ENCODE peak calls at places on chromosomes 16 and 17, in ten cellular contexts. M is stomach, C is Peyer's patch, I is uterus, Q is ovary, F is breast epithelium, Z is sigmoid colon, W is tibial nerve, J is IMR-90, Y is A549. K is an unnamed sample.

GRCh38 chr16:30092373-30093010 is 768 bp upstream of the TBX6 start:
- DNase-seq in F (no peak), Y (peak), Q (peak), M (peak), W (peak), I (peak), C (peak), Z (peak), J (peak), K (peak)

GRCh38 chr16:17346441-17346773 is 124.4 kb downstream of the XYLT1 start:
- DNase-seq in I (no peak), Q (no peak), Z (no peak), J (no peak), W (no peak), C (no peak), Y (no peak), M (no peak), F (no peak), K (no peak)

GRCh38 chr16:89274561-89275283 is 57.2 kb downstream of the ZNF778 start:
- DNase-seq in C (peak), F (no peak), J (no peak), M (no peak), Q (no peak), W (no peak), Y (no peak), I (no peak), Z (no peak), K (no peak)

GRCh38 chr17:354651-355556 is 2.3 kb upstream of the RPH3AL start:
- DNase-seq in Y (no peak), I (no peak), M (no peak), F (no peak), W (no peak), J (no peak), Z (no peak), Q (no peak), C (no peak), K (no peak)

GRCh38 chr17:34499576-34499975 is 79.8 kb upstream of the TMEM132E start:
- DNase-seq in J (peak), M (no peak), Y (no peak), W (no peak), I (no peak), Q (no peak), Z (no peak), C (no peak), F (no peak), K (no peak)

GRCh38 chr17:38750312-38751121 is 2.0 kb upstream of the PSMB3 start:
- DNase-seq in C (no peak), I (no peak), Y (no peak), Z (no peak), W (no peak), M (no peak), F (no peak), Q (no peak), J (peak), K (no peak)

GRCh38 chr17:80847506-80848230 is 144.0 kb upstream of the CHMP6 start:
- DNase-seq in I (no peak), W (no peak), J (no peak), Q (no peak), Y (no peak), M (no peak), Z (peak), C (peak), F (no peak), K (no peak)

GRCh38 chr17:46821482-46822387 is 3.2 kb upstream of the WNT3 start:
- DNase-seq in Y (no peak), I (no peak), J (no peak), W (no peak), C (no peak), F (no peak), M (no peak), Z (no peak), Q (no peak), K (no peak)

GRCh38 chr17:82752371-82753200 is 721 bp downstream of the TBCD start:
- DNase-seq in C (no peak), F (no peak), Z (peak), W (no peak), M (no peak), J (no peak), Q (no peak), Y (peak), I (no peak), K (no peak)

GRCh38 chr17:10724546-10725195 is 5.2 kb downstream of the TMEM220 start:
- DNase-seq in Z (no peak), C (peak), I (no peak), Q (no peak), M (no peak), F (no peak), Y (no peak), J (no peak), W (no peak), K (no peak)

GRCh38 chr17:53912117-53912516 is 89.4 kb downstream of the KIF2B start:
- DNase-seq in I (no peak), M (no peak), W (no peak), Z (no peak), C (no peak), J (no peak), Y (no peak), Q (no peak), F (no peak), K (no peak)

GRCh38 chr17:27318228-27318627 is 24.3 kb downstream of the WSB1 start:
- DNase-seq in J (no peak), Y (no peak), I (no peak), Q (no peak), Z (peak), C (no peak), F (no peak), W (no peak), M (no peak), K (no peak)

GRCh38 chr16:22859925-22860324 is 46.0 kb downstream of the HS3ST2 start:
- DNase-seq in I (no peak), J (no peak), Q (no peak), Y (no peak), W (no peak), M (no peak), C (no peak), Z (no peak), F (no peak), K (no peak)

GRCh38 chr17:75637143-75637538 is 3.9 kb downstream of the SMIM5 start:
- DNase-seq in I (peak), W (no peak), Y (no peak), Q (no peak), F (no peak), J (no peak), Z (no peak), M (peak), C (no peak), K (no peak)

GRCh38 chr17:74936470-74936799 is 737 bp downstream of the OTOP3 start:
- DNase-seq in F (no peak), I (no peak), W (no peak), M (no peak), Q (no peak), C (no peak), Z (no peak), J (no peak), Y (no peak), K (no peak)

GRCh38 chr17:40316571-40317344 is 7.8 kb downstream of the RARA start:
- DNase-seq in M (peak), W (no peak), Y (peak), J (peak), F (peak), Z (peak), Q (peak), I (peak), C (peak), K (no peak)

GRCh38 chr17:78960945-78961344 is 18.8 kb downstream of the LGALS3BP start:
- DNase-seq in Q (no peak), I (no peak), C (no peak), Z (no peak), J (no peak), W (no peak), M (peak), Y (no peak), F (peak), K (peak)

GRCh38 chr16:14151256-14152030 is 80.3 kb downstream of the MRTFB start:
- DNase-seq in Q (no peak), Z (no peak), Y (no peak), C (no peak), J (no peak), I (no peak), W (no peak), F (no peak), M (no peak), K (no peak)

GRCh38 chr16:50007744-50008143 is 17.3 kb upstream of the CNEP1R1 start:
- DNase-seq in Z (no peak), I (no peak), M (no peak), Q (no peak), C (no peak), W (no peak), J (no peak), Y (no peak), F (no peak), K (no peak)

GRCh38 chr17:5118219-5118618 is 2.4 kb downstream of the USP6 start:
- DNase-seq in M (no peak), C (peak), Y (no peak), I (no peak), J (no peak), Q (no peak), W (no peak), Z (no peak), F (no peak), K (no peak)

GRCh38 chr16:8430401-8430800 is 159.9 kb downstream of the TMEM114 start:
- DNase-seq in I (no peak), Q (no peak), J (no peak), C (no peak), F (no peak), Y (no peak), Z (no peak), M (no peak), W (no peak), K (no peak)

GRCh38 chr17:16148596-16148995 is 66.7 kb downstream of the NCOR1 start:
- DNase-seq in Z (no peak), J (no peak), F (no peak), W (no peak), M (no peak), Q (no peak), Y (no peak), C (no peak), I (no peak), K (no peak)

GRCh38 chr17:31415004-31415454 is 23.6 kb downstream of the RAB11FIP4 start:
- DNase-seq in Z (no peak), I (no peak), M (no peak), C (no peak), J (no peak), F (no peak), W (no peak), Q (no peak), Y (no peak), K (no peak)

GRCh38 chr17:20276430-20276829 is 190.9 kb downstream of the LGALS9B start:
- DNase-seq in J (peak), W (no peak), F (no peak), I (no peak), C (no peak), Q (no peak), Y (no peak), M (no peak), Z (no peak), K (no peak)

GRCh38 chr17:81057079-81057730 is 22.3 kb downstream of the BAIAP2 start:
- DNase-seq in I (peak), W (peak), J (no peak), Q (peak), M (peak), F (peak), Z (peak), Y (peak), C (peak), K (peak)

GRCh38 chr16:78257376-78257728 is 157.9 kb downstream of the WWOX start:
- DNase-seq in W (no peak), Q (no peak), Z (no peak), C (no peak), M (no peak), Y (no peak), J (no peak), I (no peak), F (no peak), K (no peak)

GRCh38 chr16:54171855-54172537 is 114.6 kb downstream of the IRX3 start:
- DNase-seq in C (no peak), W (no peak), J (peak), M (no peak), F (no peak), I (no peak), Z (no peak), Y (no peak), Q (no peak), K (no peak)

GRCh38 chr17:73613271-73613941 is 30.8 kb downstream of the SDK2 start:
- DNase-seq in I (no peak), Y (no peak), M (no peak), Z (no peak), Q (no peak), W (no peak), C (no peak), F (no peak), J (no peak), K (no peak)

GRCh38 chr17:63697341-63698286 is 2.3 kb downstream of the LIMD2 start:
- DNase-seq in Z (no peak), C (peak), M (peak), W (no peak), Q (no peak), J (no peak), Y (peak), F (no peak), I (no peak), K (no peak)

GRCh38 chr17:46736100-46736499 is 82.4 kb downstream of the WNT3 start:
- DNase-seq in C (peak), M (no peak), F (no peak), W (no peak), I (no peak), Z (no peak), Q (no peak), J (no peak), Y (no peak), K (no peak)

GRCh38 chr17:51739245-51739886 is 419.1 kb downstream of the CA10 start:
- DNase-seq in Y (no peak), J (no peak), I (no peak), M (no peak), C (no peak), W (no peak), Q (no peak), Z (no peak), F (no peak), K (no peak)

DNA sequence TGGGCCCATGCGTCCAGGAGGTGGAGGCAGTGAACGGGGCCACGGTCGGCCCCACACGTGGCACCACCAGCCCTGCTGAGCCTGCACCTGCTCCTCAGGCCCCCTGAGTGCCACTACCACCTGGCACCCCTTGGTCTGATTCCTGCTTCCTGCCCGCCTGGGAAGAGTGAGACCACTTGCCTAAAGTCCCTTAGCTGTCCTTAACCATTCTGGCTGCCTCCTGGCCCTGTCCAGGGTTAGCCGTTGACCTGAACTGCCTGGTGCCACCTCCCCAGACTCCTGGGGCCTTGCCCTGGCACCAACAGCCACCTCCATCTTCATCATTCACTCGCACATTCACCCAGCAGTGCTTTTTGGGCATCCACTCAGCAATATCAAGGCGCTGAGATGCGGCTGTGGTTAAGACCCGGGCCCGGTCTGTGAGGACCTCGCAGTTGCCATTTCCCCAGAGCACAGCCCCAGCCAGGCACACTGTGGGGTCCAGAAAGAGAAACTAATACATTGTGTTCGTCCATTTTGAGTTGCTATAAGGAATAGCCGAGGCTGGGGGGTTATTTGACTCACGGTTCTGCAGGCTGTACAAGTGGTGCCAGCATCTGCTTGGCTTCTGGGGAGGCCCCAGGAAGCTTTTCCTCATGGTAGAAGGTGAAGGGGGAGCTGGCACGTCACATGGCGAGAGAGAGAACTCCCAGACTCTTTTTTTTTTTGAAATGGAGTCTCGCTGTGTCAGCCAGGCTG is 318.4 kb downstream of the SEC14L1 start:
- DNase-seq in Q (no peak), J (no peak), C (no peak), M (no peak), F (no peak), I (no peak), Y (no peak), W (no peak), Z (no peak), K (no peak)
- TF ChIP-seq POLR2A in Q (no peak), J (no peak), C (no peak), M (no peak), F (no peak), I (no peak), Y (no peak), W (no peak), Z (no peak), K (no peak)

DNA sequence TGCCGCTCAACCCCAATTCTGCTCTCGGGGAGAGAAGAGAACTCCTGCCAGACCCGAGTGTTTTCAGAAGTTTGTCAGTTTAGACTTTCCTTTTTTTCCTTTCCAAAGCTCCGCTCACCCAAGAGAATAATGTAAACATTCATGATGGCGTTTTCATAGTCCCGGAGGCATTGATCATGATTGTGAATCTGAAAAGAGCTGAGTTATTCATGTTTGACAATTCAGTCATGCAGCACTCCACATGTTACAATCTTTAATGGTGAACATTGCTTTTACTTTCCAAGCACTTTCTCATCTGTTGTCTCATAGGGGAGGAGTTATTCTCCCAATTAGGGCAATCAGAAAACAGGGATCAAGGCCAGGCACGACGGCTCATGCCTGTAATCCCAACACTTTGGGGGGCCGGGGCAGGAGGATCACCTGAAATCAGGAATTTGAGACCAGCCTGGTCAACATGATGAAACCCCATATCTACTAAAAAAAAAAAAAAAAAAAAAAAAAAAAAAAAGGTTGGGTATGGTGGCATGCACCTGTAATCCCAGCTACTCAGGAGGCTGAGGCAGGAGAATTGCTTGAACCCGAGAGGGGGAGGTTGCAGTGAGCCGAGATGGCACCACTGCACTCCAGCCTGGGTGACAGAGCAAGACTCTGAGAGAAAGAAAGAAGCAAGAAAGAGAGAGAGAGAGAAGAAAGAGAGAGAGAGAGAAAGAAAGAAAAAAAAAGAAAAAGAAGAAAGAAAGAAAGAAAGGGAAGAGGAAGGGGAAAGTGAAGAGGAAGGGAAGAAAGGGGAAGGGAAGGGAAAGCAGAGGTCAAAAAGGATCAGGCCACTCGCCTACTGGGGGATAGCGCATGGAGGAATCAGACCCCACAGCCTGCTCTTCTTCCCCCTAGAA is 70.0 kb upstream of the TNRC6C start:
- DNase-seq in I (no peak), F (no peak), W (no peak), J (peak), Y (no peak), M (no peak), Z (peak), Q (no peak), C (peak), K (no peak)
- H3K4me3 ChIP-seq in I (peak), F (peak), W (peak), J (peak), Y (peak), M (peak), Z (peak), Q (peak), C (peak), K (peak)

GRCh38 chr16:75588716-75589115 is 22.5 kb downstream of the GABARAPL2 start:
- DNase-seq in Z (no peak), F (no peak), C (no peak), I (no peak), Q (no peak), J (no peak), Y (no peak), W (no peak), M (no peak), K (no peak)

GRCh38 chr16:75589301-75589700 is 23.1 kb downstream of the GABARAPL2 start:
- DNase-seq in Q (no peak), C (no peak), J (no peak), Z (no peak), F (no peak), W (no peak), Y (no peak), M (no peak), I (no peak), K (no peak)

GRCh38 chr16:75593825-75594820 is 27.9 kb downstream of the GABARAPL2 start:
- DNase-seq in C (no peak), I (no peak), W (no peak), J (peak), F (no peak), Q (no peak), M (no peak), Z (no peak), Y (peak), K (no peak)

GRCh38 chr16:75593308-75593707 is 27.1 kb downstream of the GABARAPL2 start:
- DNase-seq in J (no peak), I (no peak), Y (no peak), W (no peak), Q (no peak), M (no peak), F (no peak), C (no peak), Z (no peak), K (no peak)

DNA sequence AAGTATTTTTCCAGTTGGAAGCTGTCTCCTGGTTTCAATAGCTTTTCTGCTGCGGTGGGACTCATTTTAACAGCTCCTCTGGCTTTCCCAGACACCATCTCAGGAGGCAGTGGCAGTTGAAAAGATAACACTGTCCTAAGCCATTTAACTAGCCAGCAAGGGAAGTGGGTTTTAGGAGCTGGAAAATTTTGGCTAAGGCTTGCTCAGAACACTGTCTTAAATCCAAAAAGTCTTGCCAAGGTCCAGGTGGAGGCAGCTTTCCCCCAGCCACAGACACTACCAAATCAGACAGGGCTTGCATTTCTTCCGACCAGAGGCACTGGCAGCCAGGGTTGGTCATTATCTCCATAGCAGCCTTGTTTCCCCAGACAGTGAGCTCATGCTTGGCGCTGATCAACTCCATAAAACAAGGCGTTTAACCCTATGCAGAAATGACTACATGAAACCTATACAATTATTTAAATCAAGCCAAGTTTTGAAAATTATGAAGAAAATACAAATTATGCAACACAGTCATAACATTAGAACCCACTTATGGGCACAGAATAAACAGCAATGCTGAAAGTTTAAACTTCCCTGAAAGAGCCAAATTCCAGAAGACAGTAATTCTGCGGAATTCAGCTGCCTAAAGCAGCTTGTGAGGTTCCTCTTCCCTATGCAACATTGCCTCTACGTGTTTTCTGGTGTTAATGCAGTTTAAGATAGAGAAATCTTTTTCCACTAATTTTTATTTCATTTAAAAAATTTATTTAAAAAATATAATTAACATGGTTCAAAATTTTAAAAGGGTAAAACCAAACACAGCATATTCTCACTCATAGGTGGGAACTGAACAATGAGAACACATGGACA is 25.0 kb downstream of the GABARAPL2 start:
- DNase-seq in F (peak), C (no peak), Q (peak), M (no peak), W (peak), J (peak), Z (peak), Y (no peak), I (peak), K (peak)
- TF ChIP-seq CTCF in F (no peak), C (no peak), Q (no peak), M (no peak), W (no peak), J (peak), Z (no peak), Y (no peak), I (peak), K (no peak)

GRCh38 chr16:672371-672770 is 3.1 kb upstream of the RHBDL1 start:
- DNase-seq in Y (no peak), F (no peak), I (no peak), W (no peak), Z (no peak), J (no peak), M (no peak), Q (no peak), C (no peak), K (no peak)

GRCh38 chr16:672851-673250 is 2.6 kb upstream of the RHBDL1 start:
- DNase-seq in M (no peak), W (no peak), I (no peak), Q (no peak), Z (no peak), C (no peak), Y (no peak), J (no peak), F (no peak), K (no peak)

GRCh38 chr16:670485-671352 is 2.8 kb downstream of the RHOT2 start:
- DNase-seq in C (no peak), Q (no peak), J (no peak), Y (no peak), Z (no peak), I (no peak), M (no peak), W (no peak), F (no peak), K (no peak)

GRCh38 chr16:669666-670065 is 1.7 kb downstream of the RHOT2 start:
- DNase-seq in F (no peak), Z (no peak), J (no peak), Y (no peak), I (no peak), Q (no peak), W (no peak), C (no peak), M (no peak), K (no peak)

GRCh38 chr16:671353-672131 is 3.6 kb downstream of the RHOT2 start:
- DNase-seq in I (no peak), C (no peak), M (no peak), Q (no peak), Z (no peak), J (no peak), W (no peak), Y (no peak), F (no peak), K (no peak)
- TF ChIP-seq POLR2A in I (no peak), C (no peak), M (no peak), Q (no peak), Z (no peak), J (no peak), W (no peak), Y (no peak), F (no peak), K (no peak)

K was measured in gastrocnemius medialis.